ENCODE peak calls at places on chromosomes 6 and 20, in ten cellular contexts. One of them, this sample, is unnamed.

GRCh38 chr6:150741633-150742200 is 123.8 kb upstream of the MTHFD1L start:
- DNase-seq in NB4: peak; percentile 31
- DNase-seq in IMR-90: no peak
- DNase-seq in tibial nerve: peak; percentile 46
- DNase-seq in body of pancreas: no peak
- DNase-seq in lower leg skin: no peak
- DNase-seq in A549: peak; percentile 5
- DNase-seq in uterus: no peak
- DNase-seq in GM12878: no peak
- DNase-seq in Peyer's patch: peak; percentile 67
- DNase-seq in this sample: no peak

GRCh38 chr6:135955106-135955505 is 103.6 kb downstream of the PDE7B start:
- DNase-seq in tibial nerve: no peak
- DNase-seq in Peyer's patch: no peak
- DNase-seq in A549: no peak
- DNase-seq in body of pancreas: no peak
- DNase-seq in NB4: no peak
- DNase-seq in uterus: no peak
- DNase-seq in IMR-90: no peak
- DNase-seq in lower leg skin: no peak
- DNase-seq in GM12878: no peak
- DNase-seq in this sample: no peak

GRCh38 chr20:46023999-46024398 is 5.0 kb upstream of the SLC12A5 start:
- DNase-seq in Peyer's patch: no peak
- DNase-seq in IMR-90: no peak
- DNase-seq in GM12878: no peak
- DNase-seq in lower leg skin: no peak
- DNase-seq in NB4: no peak
- DNase-seq in tibial nerve: no peak
- DNase-seq in A549: no peak
- DNase-seq in uterus: no peak
- DNase-seq in body of pancreas: no peak
- DNase-seq in this sample: no peak

GRCh38 chr6:31791324-31792089 is 4.0 kb downstream of the VARS1 start:
- DNase-seq in Peyer's patch: no peak
- DNase-seq in lower leg skin: no peak
- DNase-seq in body of pancreas: peak; percentile 39
- DNase-seq in tibial nerve: peak; percentile 35
- DNase-seq in uterus: peak; percentile 70
- DNase-seq in IMR-90: peak; percentile 39
- DNase-seq in A549: peak; percentile 33
- DNase-seq in NB4: peak; percentile 72
- DNase-seq in GM12878: no peak
- DNase-seq in this sample: peak; percentile 57

GRCh38 chr20:35497320-35497719 is 32.1 kb downstream of the C20orf173 start:
- DNase-seq in Peyer's patch: no peak
- DNase-seq in IMR-90: no peak
- DNase-seq in body of pancreas: no peak
- DNase-seq in GM12878: no peak
- DNase-seq in NB4: no peak
- DNase-seq in tibial nerve: no peak
- DNase-seq in uterus: no peak
- DNase-seq in lower leg skin: no peak
- DNase-seq in A549: no peak
- DNase-seq in this sample: peak; percentile 61

GRCh38 chr20:51848346-51848745 is 46.0 kb upstream of the SALL4 start:
- DNase-seq in GM12878: no peak
- DNase-seq in NB4: no peak
- DNase-seq in A549: no peak
- DNase-seq in uterus: no peak
- DNase-seq in IMR-90: no peak
- DNase-seq in body of pancreas: no peak
- DNase-seq in Peyer's patch: no peak
- DNase-seq in lower leg skin: no peak
- DNase-seq in tibial nerve: no peak
- DNase-seq in this sample: no peak

GRCh38 chr20:50344232-50345071 is 153.8 kb downstream of the CEBPB start:
- DNase-seq in tibial nerve: no peak
- DNase-seq in IMR-90: no peak
- DNase-seq in uterus: peak; percentile 16
- DNase-seq in GM12878: no peak
- DNase-seq in NB4: peak; percentile 59
- DNase-seq in lower leg skin: no peak
- DNase-seq in body of pancreas: no peak
- DNase-seq in Peyer's patch: no peak
- DNase-seq in A549: peak; percentile 40
- DNase-seq in this sample: no peak

GRCh38 chr6:79421707-79422484 is 115.3 kb downstream of the LCA5 start:
- DNase-seq in tibial nerve: no peak
- DNase-seq in IMR-90: peak; percentile 92
- DNase-seq in uterus: no peak
- DNase-seq in body of pancreas: peak; percentile 62
- DNase-seq in NB4: no peak
- DNase-seq in lower leg skin: peak; percentile 38
- DNase-seq in GM12878: peak; percentile 12
- DNase-seq in A549: peak; percentile 63
- DNase-seq in Peyer's patch: no peak
- DNase-seq in this sample: no peak

GRCh38 chr6:169110934-169111602 is 142.6 kb downstream of the THBS2 start:
- DNase-seq in body of pancreas: no peak
- DNase-seq in tibial nerve: no peak
- DNase-seq in Peyer's patch: no peak
- DNase-seq in uterus: no peak
- DNase-seq in GM12878: no peak
- DNase-seq in lower leg skin: no peak
- DNase-seq in IMR-90: no peak
- DNase-seq in A549: no peak
- DNase-seq in NB4: no peak
- DNase-seq in this sample: no peak

GRCh38 chr6:101477436-101477835 is 83.9 kb downstream of the GRIK2 start:
- DNase-seq in NB4: no peak
- DNase-seq in A549: no peak
- DNase-seq in Peyer's patch: no peak
- DNase-seq in lower leg skin: no peak
- DNase-seq in GM12878: no peak
- DNase-seq in body of pancreas: no peak
- DNase-seq in IMR-90: no peak
- DNase-seq in uterus: no peak
- DNase-seq in tibial nerve: no peak
- DNase-seq in this sample: no peak

GRCh38 chr20:18853216-18853615 is 39.6 kb downstream of the SCP2D1 start:
- DNase-seq in NB4: no peak
- DNase-seq in GM12878: no peak
- DNase-seq in uterus: no peak
- DNase-seq in Peyer's patch: no peak
- DNase-seq in A549: no peak
- DNase-seq in tibial nerve: no peak
- DNase-seq in body of pancreas: no peak
- DNase-seq in IMR-90: no peak
- DNase-seq in lower leg skin: no peak
- DNase-seq in this sample: no peak

GRCh38 chr6:4378319-4378996 is 243.1 kb upstream of the ECI2 start:
- DNase-seq in GM12878: no peak
- DNase-seq in lower leg skin: no peak
- DNase-seq in A549: no peak
- DNase-seq in body of pancreas: no peak
- DNase-seq in uterus: no peak
- DNase-seq in tibial nerve: no peak
- DNase-seq in IMR-90: no peak
- DNase-seq in Peyer's patch: no peak
- DNase-seq in NB4: no peak
- DNase-seq in this sample: no peak

GRCh38 chr20:45153756-45154155 is 20.9 kb upstream of the PI3 start:
- DNase-seq in A549: no peak
- DNase-seq in GM12878: peak; percentile 15
- DNase-seq in lower leg skin: no peak
- DNase-seq in Peyer's patch: no peak
- DNase-seq in NB4: peak; percentile 74
- DNase-seq in IMR-90: no peak
- DNase-seq in tibial nerve: no peak
- DNase-seq in body of pancreas: no peak
- DNase-seq in uterus: no peak
- DNase-seq in this sample: no peak

GRCh38 chr6:127459231-127459641 is at the start of gene KIAA0408:
- DNase-seq in Peyer's patch: peak; percentile 61
- DNase-seq in body of pancreas: peak; percentile 65
- DNase-seq in uterus: peak; percentile 80
- DNase-seq in A549: no peak
- DNase-seq in IMR-90: peak; percentile 87
- DNase-seq in GM12878: no peak
- DNase-seq in tibial nerve: peak; percentile 64
- DNase-seq in NB4: peak; percentile 52
- DNase-seq in lower leg skin: peak; percentile 70
- DNase-seq in this sample: peak; percentile 79

GRCh38 chr6:50722829-50723562 is 9.7 kb downstream of the TFAP2D start:
- DNase-seq in A549: no peak
- DNase-seq in GM12878: no peak
- DNase-seq in tibial nerve: no peak
- DNase-seq in lower leg skin: no peak
- DNase-seq in Peyer's patch: no peak
- DNase-seq in NB4: no peak
- DNase-seq in uterus: no peak
- DNase-seq in IMR-90: no peak
- DNase-seq in body of pancreas: no peak
- DNase-seq in this sample: no peak

GRCh38 chr20:10040070-10040970 is 5.5 kb downstream of the ANKEF1 start:
- DNase-seq in GM12878: no peak
- DNase-seq in Peyer's patch: no peak
- DNase-seq in tibial nerve: no peak
- DNase-seq in NB4: no peak
- DNase-seq in lower leg skin: no peak
- DNase-seq in A549: peak; percentile 60
- DNase-seq in IMR-90: peak; percentile 85
- DNase-seq in uterus: no peak
- DNase-seq in body of pancreas: no peak
- DNase-seq in this sample: no peak

GRCh38 chr20:1463971-1464570 is 2.6 kb downstream of the NSFL1C start:
- DNase-seq in GM12878: no peak
- DNase-seq in body of pancreas: no peak
- DNase-seq in lower leg skin: no peak
- DNase-seq in NB4: peak; percentile 45
- DNase-seq in IMR-90: no peak
- DNase-seq in tibial nerve: no peak
- DNase-seq in uterus: no peak
- DNase-seq in A549: no peak
- DNase-seq in Peyer's patch: no peak
- DNase-seq in this sample: no peak

GRCh38 chr20:62685781-62686555 is 22.7 kb upstream of the NTSR1 start:
- DNase-seq in tibial nerve: peak; percentile 22
- DNase-seq in NB4: peak; percentile 94
- DNase-seq in IMR-90: no peak
- DNase-seq in GM12878: no peak
- DNase-seq in A549: no peak
- DNase-seq in body of pancreas: no peak
- DNase-seq in uterus: no peak
- DNase-seq in lower leg skin: peak; percentile 54
- DNase-seq in Peyer's patch: peak; percentile 77
- DNase-seq in this sample: no peak

GRCh38 chr6:53795702-53796450 is 1.1 kb downstream of the LRRC1 start:
- DNase-seq in GM12878: no peak
- DNase-seq in IMR-90: peak; percentile 28
- DNase-seq in uterus: peak; percentile 22
- DNase-seq in NB4: no peak
- DNase-seq in Peyer's patch: peak; percentile 62
- DNase-seq in body of pancreas: peak; percentile 59
- DNase-seq in tibial nerve: no peak
- DNase-seq in lower leg skin: peak; percentile 37
- DNase-seq in A549: no peak
- DNase-seq in this sample: peak; percentile 54
- TF ChIP-seq POLR2A in GM12878: no peak
- TF ChIP-seq POLR2A in IMR-90: no peak
- TF ChIP-seq POLR2A in uterus: no peak
- TF ChIP-seq POLR2A in NB4: no peak
- TF ChIP-seq POLR2A in Peyer's patch: peak; percentile 40
- TF ChIP-seq POLR2A in body of pancreas: no peak
- TF ChIP-seq POLR2A in tibial nerve: no peak
- TF ChIP-seq POLR2A in lower leg skin: no peak
- TF ChIP-seq POLR2A in A549: no peak
- TF ChIP-seq POLR2A in this sample: no peak

DNA sequence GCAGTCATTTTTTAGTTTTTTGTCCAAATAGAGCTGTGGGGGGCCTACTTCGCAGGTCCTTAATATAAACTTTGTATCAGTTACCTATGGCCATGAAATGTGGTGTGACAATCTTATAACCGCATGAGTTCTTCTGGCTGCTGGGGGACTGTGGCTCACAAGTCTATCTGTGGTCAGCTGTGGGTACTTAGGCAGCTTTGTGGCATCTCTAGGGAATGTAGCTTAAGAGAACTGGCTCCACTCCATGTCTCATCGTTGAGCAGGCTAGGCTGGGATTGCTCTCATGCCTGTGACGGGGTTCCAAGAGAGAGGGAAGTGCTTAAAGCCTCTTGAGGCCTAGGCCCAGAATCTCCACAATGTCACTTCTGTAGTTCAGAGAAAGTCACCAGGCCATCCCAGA is 140.5 kb downstream of the BTBD3 start:
- DNase-seq in uterus: no peak
- DNase-seq in NB4: peak; percentile 54
- DNase-seq in body of pancreas: no peak
- DNase-seq in GM12878: no peak
- DNase-seq in lower leg skin: no peak
- DNase-seq in IMR-90: no peak
- DNase-seq in A549: no peak
- DNase-seq in Peyer's patch: no peak
- DNase-seq in tibial nerve: no peak
- DNase-seq in this sample: no peak
- TF ChIP-seq POLR2A in uterus: no peak
- TF ChIP-seq POLR2A in NB4: no peak
- TF ChIP-seq POLR2A in body of pancreas: no peak
- TF ChIP-seq POLR2A in GM12878: no peak
- TF ChIP-seq POLR2A in lower leg skin: no peak
- TF ChIP-seq POLR2A in IMR-90: no peak
- TF ChIP-seq POLR2A in A549: no peak
- TF ChIP-seq POLR2A in Peyer's patch: no peak
- TF ChIP-seq POLR2A in tibial nerve: no peak
- TF ChIP-seq POLR2A in this sample: no peak

DNA sequence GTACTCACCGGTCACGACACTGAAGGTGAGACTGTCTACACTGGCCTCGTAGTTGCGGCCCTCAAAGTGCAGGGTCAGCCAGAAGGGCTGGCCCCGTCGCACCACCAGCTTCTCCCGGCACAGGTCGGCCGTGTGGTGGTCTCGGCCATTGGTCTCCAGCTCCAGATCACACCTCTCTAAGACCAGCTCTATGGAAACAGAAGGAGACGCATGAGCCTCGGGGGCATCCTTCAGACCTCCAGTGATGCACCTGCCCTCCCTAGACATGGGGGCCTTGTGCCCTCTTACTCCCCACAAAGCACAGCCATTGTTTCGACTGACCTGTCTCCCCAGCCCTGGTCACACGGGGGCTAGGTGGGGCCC is 3.7 kb downstream of the TGM2 start:
- DNase-seq in NB4: no peak
- DNase-seq in Peyer's patch: no peak
- DNase-seq in IMR-90: no peak
- DNase-seq in A549: no peak
- DNase-seq in lower leg skin: no peak
- DNase-seq in body of pancreas: no peak
- DNase-seq in uterus: no peak
- DNase-seq in GM12878: no peak
- DNase-seq in tibial nerve: no peak
- DNase-seq in this sample: no peak
- TF ChIP-seq POLR2A in NB4: no peak
- TF ChIP-seq POLR2A in Peyer's patch: no peak
- TF ChIP-seq POLR2A in IMR-90: no peak
- TF ChIP-seq POLR2A in A549: no peak
- TF ChIP-seq POLR2A in lower leg skin: no peak
- TF ChIP-seq POLR2A in body of pancreas: no peak
- TF ChIP-seq POLR2A in uterus: no peak
- TF ChIP-seq POLR2A in GM12878: no peak
- TF ChIP-seq POLR2A in tibial nerve: no peak
- TF ChIP-seq POLR2A in this sample: no peak

GRCh38 chr20:13990465-13990864 is at the start of gene SEL1L2:
- DNase-seq in uterus: no peak
- DNase-seq in GM12878: no peak
- DNase-seq in A549: no peak
- DNase-seq in Peyer's patch: no peak
- DNase-seq in lower leg skin: no peak
- DNase-seq in IMR-90: no peak
- DNase-seq in tibial nerve: no peak
- DNase-seq in NB4: no peak
- DNase-seq in body of pancreas: no peak
- DNase-seq in this sample: no peak
- TF ChIP-seq POLR2A in uterus: no peak
- TF ChIP-seq POLR2A in GM12878: no peak
- TF ChIP-seq POLR2A in A549: no peak
- TF ChIP-seq POLR2A in Peyer's patch: no peak
- TF ChIP-seq POLR2A in lower leg skin: no peak
- TF ChIP-seq POLR2A in IMR-90: no peak
- TF ChIP-seq POLR2A in tibial nerve: no peak
- TF ChIP-seq POLR2A in NB4: no peak
- TF ChIP-seq POLR2A in body of pancreas: no peak
- TF ChIP-seq POLR2A in this sample: no peak

This sample was measured in ovary.